ENCODE peak calls at places on chromosomes 5 and 9, in four cellular contexts. One of them, this sample, is unnamed.

GRCh38 chr5:38783011-38783551 is 62.7 kb upstream of the OSMR start:
- DNase-seq in NCI-H1694 treated with DMSO at 0.1 percent for 48 hours: no peak
- DNase-seq in AG09309: peak
- DNase-seq in NAMALWA: no peak
- DNase-seq in this sample: peak

GRCh38 chr5:144191998-144192397 is 21.3 kb downstream of the KCTD16 start:
- DNase-seq in NCI-H1694 treated with DMSO at 0.1 percent for 48 hours: peak
- DNase-seq in AG09309: no peak
- DNase-seq in NAMALWA: peak
- DNase-seq in this sample: no peak

GRCh38 chr9:112945620-112946208 is 55.0 kb upstream of the SLC46A2 start:
- DNase-seq in NCI-H1694 treated with DMSO at 0.1 percent for 48 hours: no peak
- DNase-seq in AG09309: no peak
- DNase-seq in NAMALWA: peak
- DNase-seq in this sample: no peak

GRCh38 chr9:34554211-34555001 is 31.6 kb upstream of the ENHO start:
- DNase-seq in NCI-H1694 treated with DMSO at 0.1 percent for 48 hours: peak
- DNase-seq in AG09309: no peak
- DNase-seq in NAMALWA: no peak
- DNase-seq in this sample: no peak

GRCh38 chr5:142876817-142877216 is 106.6 kb downstream of the ARHGAP26 start:
- DNase-seq in NCI-H1694 treated with DMSO at 0.1 percent for 48 hours: no peak
- DNase-seq in AG09309: no peak
- DNase-seq in NAMALWA: no peak
- DNase-seq in this sample: no peak

GRCh38 chr5:78527054-78527884 is 121.3 kb downstream of the LHFPL2 start:
- DNase-seq in NCI-H1694 treated with DMSO at 0.1 percent for 48 hours: no peak
- DNase-seq in AG09309: peak
- DNase-seq in NAMALWA: no peak
- DNase-seq in this sample: no peak

GRCh38 chr9:86795861-86796497 is 151.3 kb downstream of the GAS1 start:
- DNase-seq in NCI-H1694 treated with DMSO at 0.1 percent for 48 hours: no peak
- DNase-seq in AG09309: peak
- DNase-seq in NAMALWA: no peak
- DNase-seq in this sample: peak

GRCh38 chr9:82930116-82930515 is 132.8 kb downstream of the RASEF start:
- DNase-seq in NCI-H1694 treated with DMSO at 0.1 percent for 48 hours: no peak
- DNase-seq in AG09309: no peak
- DNase-seq in NAMALWA: no peak
- DNase-seq in this sample: no peak

GRCh38 chr5:10293907-10294662 is 13.6 kb downstream of the CMBL start:
- DNase-seq in NCI-H1694 treated with DMSO at 0.1 percent for 48 hours: no peak
- DNase-seq in AG09309: no peak
- DNase-seq in NAMALWA: no peak
- DNase-seq in this sample: no peak

GRCh38 chr5:168917947-168918600 is 338.9 kb upstream of the PANK3 start:
- DNase-seq in NCI-H1694 treated with DMSO at 0.1 percent for 48 hours: no peak
- DNase-seq in AG09309: no peak
- DNase-seq in NAMALWA: no peak
- DNase-seq in this sample: no peak

GRCh38 chr9:78601957-78602565 is 305.1 kb downstream of the PSAT1 start:
- DNase-seq in NCI-H1694 treated with DMSO at 0.1 percent for 48 hours: peak
- DNase-seq in AG09309: no peak
- DNase-seq in NAMALWA: peak
- DNase-seq in this sample: no peak

GRCh38 chr5:178587793-178588611 is 2.2 kb downstream of the COL23A1 start:
- DNase-seq in NCI-H1694 treated with DMSO at 0.1 percent for 48 hours: no peak
- DNase-seq in AG09309: no peak
- DNase-seq in NAMALWA: no peak
- DNase-seq in this sample: no peak

GRCh38 chr5:65742565-65743231 is 20.7 kb downstream of the NLN start:
- DNase-seq in NCI-H1694 treated with DMSO at 0.1 percent for 48 hours: peak
- DNase-seq in AG09309: peak
- DNase-seq in NAMALWA: peak
- DNase-seq in this sample: peak

GRCh38 chr5:53411388-53411787 is 69.0 kb upstream of the FST start:
- DNase-seq in NCI-H1694 treated with DMSO at 0.1 percent for 48 hours: no peak
- DNase-seq in AG09309: no peak
- DNase-seq in NAMALWA: peak
- DNase-seq in this sample: no peak

GRCh38 chr5:74866653-74867162 is 521 bp upstream of the FAM169A start:
- DNase-seq in NCI-H1694 treated with DMSO at 0.1 percent for 48 hours: no peak
- DNase-seq in AG09309: no peak
- DNase-seq in NAMALWA: no peak
- DNase-seq in this sample: no peak

GRCh38 chr5:126516133-126516532 is 78.9 kb downstream of the ALDH7A1 start:
- DNase-seq in NCI-H1694 treated with DMSO at 0.1 percent for 48 hours: peak
- DNase-seq in AG09309: no peak
- DNase-seq in NAMALWA: no peak
- DNase-seq in this sample: no peak

GRCh38 chr5:179828756-179829421 is 8.2 kb downstream of the SQSTM1 start:
- DNase-seq in NCI-H1694 treated with DMSO at 0.1 percent for 48 hours: no peak
- DNase-seq in AG09309: no peak
- DNase-seq in NAMALWA: no peak
- DNase-seq in this sample: no peak

GRCh38 chr5:87845734-87846133 is 422.9 kb downstream of the TMEM161B start:
- DNase-seq in NCI-H1694 treated with DMSO at 0.1 percent for 48 hours: no peak
- DNase-seq in AG09309: no peak
- DNase-seq in NAMALWA: no peak
- DNase-seq in this sample: peak

GRCh38 chr5:143054480-143054941 is 284.3 kb downstream of the ARHGAP26 start:
- DNase-seq in NCI-H1694 treated with DMSO at 0.1 percent for 48 hours: no peak
- DNase-seq in AG09309: no peak
- DNase-seq in NAMALWA: no peak
- DNase-seq in this sample: no peak

GRCh38 chr5:157652377-157652692 is at the start of gene SOX30:
- DNase-seq in NCI-H1694 treated with DMSO at 0.1 percent for 48 hours: no peak
- DNase-seq in AG09309: no peak
- DNase-seq in NAMALWA: no peak
- DNase-seq in this sample: no peak

GRCh38 chr5:143922718-143923117 is 110.8 kb downstream of the HMHB1 start:
- DNase-seq in NCI-H1694 treated with DMSO at 0.1 percent for 48 hours: no peak
- DNase-seq in AG09309: no peak
- DNase-seq in NAMALWA: no peak
- DNase-seq in this sample: peak

GRCh38 chr5:120476063-120476462 is 12.0 kb downstream of the PRR16 start:
- DNase-seq in NCI-H1694 treated with DMSO at 0.1 percent for 48 hours: no peak
- DNase-seq in AG09309: no peak
- DNase-seq in NAMALWA: no peak
- DNase-seq in this sample: no peak

This sample was measured in HS-5.